ENCODE peak calls at places on chromosomes 4 and X, in four cellular contexts. J is A549, B is neuronal stem cell, A is H9. K is an unnamed sample.

GRCh38 chr4:32645653-32646052 is 1925.5 kb downstream of the PCDH7 start:
- DNase-seq in J (no peak), B (no peak), A (no peak), K (peak)

GRCh38 chrX:110146521-110146920 is 143.6 kb downstream of the TMEM164 start:
- DNase-seq in J (peak), B (peak), A (no peak), K (peak)

GRCh38 chrX:147675819-147676218 is 235.9 kb upstream of the FMR1 start:
- DNase-seq in J (no peak), B (no peak), A (peak), K (peak)

GRCh38 chr4:22482250-22483127 is 33.4 kb downstream of the ADGRA3 start:
- DNase-seq in J (no peak), B (no peak), A (no peak), K (no peak)

GRCh38 chr4:87633239-87633638 is 16.8 kb upstream of the DMP1 start:
- DNase-seq in J (peak), B (no peak), A (no peak), K (no peak)

GRCh38 chr4:151114986-151115385 is 15.6 kb downstream of the RPS3A start:
- DNase-seq in J (no peak), B (no peak), A (no peak), K (no peak)

GRCh38 chr4:2256781-2257191 is 5.1 kb downstream of the MXD4 start:
- DNase-seq in J (no peak), B (no peak), A (no peak), K (peak)

GRCh38 chr4:131499139-131499873 is 1649.8 kb upstream of the PCDH10 start:
- DNase-seq in J (peak), B (no peak), A (no peak), K (peak)

GRCh38 chrX:102835504-102836146 is 101.4 kb upstream of the RAB40AL start:
- DNase-seq in J (peak), B (no peak), A (peak), K (peak)

GRCh38 chrX:105999294-105999693 is 39.2 kb downstream of the SERPINA7 start:
- DNase-seq in J (no peak), B (no peak), A (no peak), K (no peak)
- H3K4me2 ChIP-seq in J (no peak), B (no peak), A (no peak), K (no peak)

DNA sequence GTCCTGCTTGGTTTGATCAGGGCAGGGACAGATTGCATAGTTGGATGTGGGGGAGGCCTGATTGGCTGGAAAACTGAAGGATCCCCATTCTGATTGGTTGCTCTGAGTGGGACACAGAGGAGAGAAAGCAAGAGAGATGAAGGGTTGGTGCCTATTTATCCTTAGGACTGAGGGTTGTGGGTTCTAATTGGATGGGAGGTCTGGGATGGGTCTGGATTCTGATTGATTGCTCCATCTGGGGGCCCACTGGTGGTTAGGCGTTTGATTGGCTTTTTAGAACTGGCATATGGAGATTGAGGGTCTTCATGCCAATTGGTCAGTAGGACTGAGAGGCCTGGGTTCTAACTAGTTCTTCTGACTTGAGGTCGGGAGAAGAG is 644 bp upstream of the EBP start:
- DNase-seq in J (no peak), B (no peak), A (peak), K (no peak)
- H3K4me2 ChIP-seq in J (peak), B (peak), A (peak), K (peak)

DNA sequence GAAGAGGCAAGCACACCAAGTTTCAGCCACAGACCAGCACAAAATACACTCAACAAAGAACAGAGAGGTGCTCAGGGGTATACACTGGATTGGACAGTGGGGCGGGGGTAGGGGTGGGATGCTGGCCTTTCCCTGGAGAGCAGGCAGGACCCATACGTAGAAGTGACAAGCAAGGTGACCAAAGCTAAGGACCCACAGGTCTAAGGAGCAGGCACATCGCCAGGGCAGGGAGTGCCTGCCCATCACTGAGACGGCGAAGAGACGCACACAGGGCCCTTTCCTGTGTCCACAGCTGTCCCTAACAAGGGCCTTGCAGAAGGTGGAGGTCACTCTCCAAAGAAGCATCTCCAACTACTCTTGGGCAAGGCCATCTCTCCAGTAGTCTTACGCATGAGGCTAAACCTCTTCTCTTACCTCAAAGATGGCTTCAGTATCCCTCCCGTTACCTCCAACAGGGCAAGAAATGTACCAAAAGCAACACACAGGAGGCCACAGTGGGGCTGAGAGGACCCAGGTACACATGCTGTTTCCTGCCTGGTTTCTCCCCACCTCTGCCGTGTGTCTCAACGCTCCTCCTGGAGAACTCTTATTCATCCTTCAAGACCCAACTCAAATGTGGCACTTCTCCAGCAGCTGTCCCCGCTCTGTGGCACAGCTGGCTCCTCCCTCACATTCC is 6.5 kb downstream of the WDR1 start:
- DNase-seq in J (no peak), B (no peak), A (no peak), K (no peak)
- H3K4me2 ChIP-seq in J (no peak), B (no peak), A (no peak), K (peak)

DNA sequence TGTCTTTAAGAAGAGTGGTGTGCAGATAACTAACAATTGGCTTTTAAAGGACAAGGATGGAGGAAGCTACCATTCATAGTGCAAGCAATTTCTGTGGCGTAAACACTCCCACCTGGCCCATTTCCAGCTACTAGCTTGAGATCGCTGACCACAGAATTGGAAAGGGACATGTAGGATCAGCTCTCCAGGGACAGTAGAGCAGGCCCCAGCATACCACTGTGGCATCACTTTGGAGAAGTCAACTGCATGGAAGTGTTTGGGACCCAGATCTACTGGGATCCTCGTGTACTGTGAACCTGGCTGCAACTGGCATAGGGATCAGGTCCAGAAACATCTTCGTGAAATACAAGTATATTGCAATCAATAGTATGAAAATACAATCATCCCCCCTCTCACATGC is 515.0 kb downstream of the INPP4B start:
- DNase-seq in J (no peak), B (no peak), A (no peak), K (no peak)
- H3K4me2 ChIP-seq in J (no peak), B (no peak), A (no peak), K (no peak)

GRCh38 chrX:40007136-40007535 is 90.6 kb downstream of the BCOR start:
- DNase-seq in J (no peak), B (no peak), A (peak), K (no peak)
- H3K4me2 ChIP-seq in J (no peak), B (peak), A (peak), K (no peak)

GRCh38 chrX:27600686-27601085 is 10.5 kb downstream of the DCAF8L2 start:
- DNase-seq in J (no peak), B (no peak), A (no peak), K (no peak)
- H3K4me2 ChIP-seq in J (peak), B (no peak), A (no peak), K (no peak)

GRCh38 chr4:173499568-173500535 is 30.2 kb downstream of the HAND2 start:
- DNase-seq in J (no peak), B (no peak), A (peak), K (no peak)

GRCh38 chr4:173498771-173499170 is 31.3 kb downstream of the HAND2 start:
- DNase-seq in J (no peak), B (no peak), A (no peak), K (no peak)

GRCh38 chr4:173503330-173504180 is 26.5 kb downstream of the HAND2 start:
- DNase-seq in J (no peak), B (no peak), A (no peak), K (no peak)

GRCh38 chr4:173501592-173502150 is 28.4 kb downstream of the HAND2 start:
- DNase-seq in J (no peak), B (no peak), A (no peak), K (no peak)

DNA sequence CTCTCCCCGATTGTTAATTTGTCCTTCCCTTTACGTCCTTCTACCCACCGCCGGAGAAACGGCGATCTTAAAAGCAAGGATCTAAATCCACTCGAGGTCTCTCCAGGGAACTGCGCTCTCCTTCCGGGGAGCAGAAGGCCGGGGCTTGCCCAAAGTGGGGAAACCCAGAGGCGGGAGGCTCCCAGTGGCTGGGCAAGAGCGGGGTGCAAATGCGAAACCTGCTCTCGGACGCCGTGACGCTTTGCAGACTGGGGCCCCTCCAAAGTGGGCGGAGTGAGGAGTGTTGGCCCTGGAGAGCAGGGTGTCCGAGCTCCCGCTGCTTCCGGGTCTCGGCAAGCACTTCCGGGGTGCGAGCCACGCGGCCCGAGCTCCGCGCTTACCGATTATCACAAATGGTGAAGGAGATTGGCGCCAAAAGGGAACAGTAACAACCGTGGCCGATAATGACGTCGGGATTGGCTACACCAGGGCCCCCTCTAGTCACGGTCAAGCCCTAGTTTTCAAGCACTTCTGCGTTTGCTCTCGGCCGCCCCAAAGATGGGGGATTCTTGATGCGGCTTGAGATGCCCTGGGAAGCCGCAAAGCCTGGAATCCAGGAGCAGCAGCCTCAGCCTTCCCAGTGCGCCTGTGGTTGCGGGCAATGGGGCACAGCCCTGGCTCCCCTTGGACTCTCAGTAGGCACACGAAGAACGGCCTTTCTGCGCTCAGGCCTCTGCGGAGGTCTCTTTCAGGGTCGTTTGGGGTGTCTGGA is 29.0 kb downstream of the HAND2 start:
- DNase-seq in J (no peak), B (no peak), A (no peak), K (no peak)
- H3K4me2 ChIP-seq in J (no peak), B (peak), A (peak), K (no peak)

GRCh38 chrX:41435708-41436107 is 11.4 kb upstream of the NYX start:
- DNase-seq in J (no peak), B (no peak), A (no peak), K (no peak)
- H3K4me2 ChIP-seq in J (no peak), B (no peak), A (no peak), K (no peak)